ENCODE peak calls at places on chromosomes 4 and X, in eight cellular contexts. F is right lobe of liver, S is Peyer's patch, A is sigmoid colon, C is GM12891, R is spleen, X is uterus, Z is A549. I is an unnamed sample.

GRCh38 chr4:94036964-94037363 is 170.7 kb upstream of the SMARCAD1 start:
- DNase-seq in F (no peak), S (no peak), A (no peak), C (peak), R (no peak), X (no peak), Z (no peak), I (no peak)

GRCh38 chrX:66013195-66013816 is 26.6 kb downstream of the VSIG4 start:
- DNase-seq in F (no peak), S (peak), A (no peak), C (no peak), R (no peak), X (no peak), Z (no peak), I (no peak)

GRCh38 chr4:159547645-159548308 is 444.9 kb downstream of the RAPGEF2 start:
- DNase-seq in F (no peak), S (no peak), A (no peak), C (no peak), R (no peak), X (no peak), Z (no peak), I (no peak)

GRCh38 chr4:131054489-131055019 is 1958.6 kb downstream of the C4orf33 start:
- DNase-seq in F (no peak), S (no peak), A (no peak), C (no peak), R (no peak), X (no peak), Z (no peak), I (no peak)

GRCh38 chr4:141036786-141037185 is 96.5 kb downstream of the RNF150 start:
- DNase-seq in F (no peak), S (no peak), A (no peak), C (no peak), R (no peak), X (no peak), Z (no peak), I (no peak)

GRCh38 chrX:46686003-46686645 is 72.8 kb downstream of the SLC9A7 start:
- DNase-seq in F (no peak), S (no peak), A (no peak), C (no peak), R (no peak), X (peak), Z (no peak), I (no peak)

GRCh38 chr4:25787891-25788331 is 74.9 kb downstream of the SEL1L3 start:
- DNase-seq in F (peak), S (no peak), A (no peak), C (no peak), R (no peak), X (no peak), Z (no peak), I (no peak)

GRCh38 chr4:20181926-20182325 is 69.8 kb upstream of the SLIT2 start:
- DNase-seq in F (no peak), S (no peak), A (no peak), C (no peak), R (no peak), X (no peak), Z (no peak), I (no peak)

GRCh38 chr4:147088141-147088540 is 142.5 kb upstream of the TTC29 start:
- DNase-seq in F (no peak), S (no peak), A (no peak), C (no peak), R (no peak), X (no peak), Z (no peak), I (no peak)

GRCh38 chrX:21974011-21974385 is 33.5 kb downstream of the SMS start:
- DNase-seq in F (no peak), S (no peak), A (no peak), C (no peak), R (no peak), X (no peak), Z (no peak), I (no peak)

GRCh38 chr4:187103351-187103750 is 379.7 kb upstream of the FAT1 start:
- DNase-seq in F (no peak), S (no peak), A (no peak), C (no peak), R (no peak), X (no peak), Z (no peak), I (no peak)

GRCh38 chr4:39686997-39687396 is 10.9 kb upstream of the UBE2K start:
- DNase-seq in F (no peak), S (no peak), A (no peak), C (no peak), R (no peak), X (no peak), Z (no peak), I (no peak)

GRCh38 chr4:89306486-89307184 is 965 bp downstream of the GPRIN3 start:
- DNase-seq in F (no peak), S (no peak), A (no peak), C (no peak), R (no peak), X (no peak), Z (no peak), I (no peak)

GRCh38 chr4:95191537-95191936 is 357.2 kb downstream of the UNC5C start:
- DNase-seq in F (no peak), S (no peak), A (no peak), C (no peak), R (no peak), X (no peak), Z (no peak), I (no peak)

GRCh38 chr4:113141901-113142346 is 92.5 kb downstream of the ANK2 start:
- DNase-seq in F (no peak), S (no peak), A (no peak), C (no peak), R (no peak), X (no peak), Z (no peak), I (peak)

GRCh38 chrX:133633162-133633561 is 217.9 kb upstream of the GPC4 start:
- DNase-seq in F (no peak), S (no peak), A (no peak), C (no peak), R (no peak), X (no peak), Z (no peak), I (no peak)

GRCh38 chr4:184267673-184268573 is 50.2 kb upstream of the ENPP6 start:
- DNase-seq in F (peak), S (peak), A (no peak), C (no peak), R (peak), X (no peak), Z (peak), I (peak)

GRCh38 chr4:80058740-80059139 is 14.3 kb downstream of the ANTXR2 start:
- DNase-seq in F (no peak), S (peak), A (no peak), C (peak), R (no peak), X (no peak), Z (no peak), I (no peak)

GRCh38 chr4:6687947-6688878 is 5.5 kb upstream of the S100P start:
- DNase-seq in F (no peak), S (no peak), A (no peak), C (no peak), R (no peak), X (no peak), Z (no peak), I (no peak)

GRCh38 chr4:10721616-10722015 is 37.0 kb upstream of the CLNK start:
- DNase-seq in F (no peak), S (no peak), A (no peak), C (no peak), R (no peak), X (no peak), Z (no peak), I (no peak)

GRCh38 chrX:153226344-153227190 is 47.5 kb downstream of the MAGEA1 start:
- DNase-seq in F (no peak), S (no peak), A (no peak), C (no peak), R (no peak), X (peak), Z (no peak), I (peak)
- TF ChIP-seq POLR2A in F (no peak), S (no peak), A (no peak), C (no peak), R (no peak), X (no peak), Z (no peak), I (no peak)

DNA sequence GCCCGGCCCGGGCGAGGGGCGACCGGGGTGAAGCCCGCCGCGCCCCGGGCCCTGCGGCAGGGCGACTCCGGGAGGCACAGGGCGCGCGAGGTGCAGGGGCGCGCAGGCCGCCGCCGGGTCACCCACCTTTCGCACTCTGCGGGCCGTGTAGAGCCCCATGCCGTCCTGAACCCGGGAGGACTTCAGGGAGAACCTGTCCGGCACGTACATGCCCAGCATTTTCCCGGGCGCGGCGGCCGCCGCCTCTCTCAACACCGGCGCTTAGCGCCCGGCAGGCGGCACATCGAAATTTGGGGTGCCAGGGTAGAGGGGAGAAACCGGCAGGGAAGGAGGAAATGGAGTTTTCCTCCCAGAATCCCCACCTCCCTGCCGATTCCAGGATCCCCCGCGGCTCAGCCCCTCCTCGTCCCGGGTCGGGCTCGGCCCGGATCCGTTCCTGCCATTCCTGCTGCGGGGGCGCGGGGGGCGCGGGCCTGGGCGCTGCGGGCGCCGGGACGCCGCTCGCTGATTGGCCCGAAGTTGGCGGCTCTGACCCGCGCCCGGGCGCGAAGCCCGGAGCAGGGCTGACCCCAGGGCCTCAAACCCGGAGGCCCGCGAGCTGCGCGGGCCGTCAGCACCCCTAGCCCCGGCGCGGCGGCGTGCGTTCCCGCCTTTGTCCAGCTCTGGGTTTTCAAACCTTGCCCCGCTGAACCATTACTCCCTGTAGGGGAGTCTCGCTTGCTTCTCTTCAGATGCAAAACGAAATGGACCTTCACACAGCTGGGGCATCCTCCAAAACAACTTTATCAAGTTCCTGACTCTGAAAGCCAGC is at the start of gene PRDM5:
- DNase-seq in F (peak), S (no peak), A (peak), C (peak), R (peak), X (peak), Z (peak), I (peak)
- TF ChIP-seq POLR2A in F (no peak), S (no peak), A (no peak), C (no peak), R (no peak), X (peak), Z (no peak), I (peak)

GRCh38 chr4:59062970-59063369 is 1952.8 kb upstream of the IGFBP7 start:
- DNase-seq in F (no peak), S (no peak), A (no peak), C (no peak), R (no peak), X (no peak), Z (no peak), I (no peak)
- TF ChIP-seq POLR2A in F (no peak), S (no peak), A (no peak), C (no peak), R (no peak), X (no peak), Z (no peak), I (no peak)

GRCh38 chrX:1391707-1392375 is at the start of gene SLC25A6:
- DNase-seq in F (peak), S (peak), A (peak), C (peak), R (peak), X (peak), Z (peak), I (peak)
- TF ChIP-seq POLR2A in F (peak), S (peak), A (peak), C (peak), R (peak), X (peak), Z (no peak), I (peak)

DNA sequence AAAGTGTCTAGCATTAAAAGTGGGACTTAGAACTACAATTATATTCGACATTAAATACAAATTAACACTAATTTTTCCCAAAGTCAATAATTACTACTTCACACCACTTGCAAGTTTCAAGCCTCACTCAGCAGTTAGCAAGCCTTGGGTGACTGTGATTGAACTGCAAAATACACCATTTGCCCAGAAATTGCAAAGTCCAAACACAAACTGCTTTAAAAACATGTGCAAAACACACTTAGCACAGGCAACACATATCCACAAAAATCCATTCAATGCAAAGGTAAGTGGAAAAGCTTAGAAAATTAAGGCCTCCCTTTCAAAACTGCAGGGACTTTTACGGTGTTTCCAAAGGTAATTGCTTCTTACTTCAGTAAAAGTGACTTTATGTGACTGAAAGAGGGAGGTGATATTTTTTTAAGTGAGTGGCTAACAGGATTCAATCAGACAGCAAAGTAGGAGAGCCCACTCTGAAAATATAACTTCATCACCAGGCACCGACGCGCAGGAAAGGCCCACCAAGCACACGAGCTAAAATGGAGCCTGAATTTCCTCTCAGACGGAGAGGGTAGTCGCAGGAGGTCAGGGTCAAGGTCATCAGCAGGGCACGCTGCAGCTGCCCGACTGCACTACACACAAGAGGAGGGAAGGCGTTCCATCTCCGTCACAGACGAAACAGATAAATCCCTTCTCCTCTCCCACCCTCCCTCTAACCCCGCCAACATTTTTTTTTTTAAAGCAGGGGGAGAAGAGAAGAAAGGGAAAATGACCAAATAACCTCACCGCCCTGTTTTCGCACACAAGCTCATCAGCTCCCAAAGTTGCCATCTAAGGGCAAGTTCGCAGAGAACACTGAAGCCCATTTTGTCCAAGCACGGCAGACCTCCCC is 3.1 kb downstream of the ZNF827 start:
- DNase-seq in F (no peak), S (peak), A (no peak), C (no peak), R (no peak), X (peak), Z (no peak), I (no peak)
- TF ChIP-seq POLR2A in F (no peak), S (no peak), A (no peak), C (peak), R (no peak), X (no peak), Z (no peak), I (peak)

GRCh38 chrX:19342331-19342906 is 1.3 kb upstream of the PDHA1 start:
- DNase-seq in F (no peak), S (no peak), A (no peak), C (no peak), R (no peak), X (no peak), Z (no peak), I (no peak)

GRCh38 chrX:19343085-19343461 is 654 bp upstream of the PDHA1 start:
- DNase-seq in F (no peak), S (no peak), A (no peak), C (no peak), R (no peak), X (no peak), Z (no peak), I (no peak)

GRCh38 chrX:19344661-19345060 is 934 bp downstream of the PDHA1 start:
- DNase-seq in F (no peak), S (no peak), A (no peak), C (no peak), R (no peak), X (no peak), Z (no peak), I (no peak)

GRCh38 chrX:19344207-19344534 is 444 bp downstream of the PDHA1 start:
- DNase-seq in F (no peak), S (no peak), A (no peak), C (no peak), R (no peak), X (no peak), Z (no peak), I (no peak)

DNA sequence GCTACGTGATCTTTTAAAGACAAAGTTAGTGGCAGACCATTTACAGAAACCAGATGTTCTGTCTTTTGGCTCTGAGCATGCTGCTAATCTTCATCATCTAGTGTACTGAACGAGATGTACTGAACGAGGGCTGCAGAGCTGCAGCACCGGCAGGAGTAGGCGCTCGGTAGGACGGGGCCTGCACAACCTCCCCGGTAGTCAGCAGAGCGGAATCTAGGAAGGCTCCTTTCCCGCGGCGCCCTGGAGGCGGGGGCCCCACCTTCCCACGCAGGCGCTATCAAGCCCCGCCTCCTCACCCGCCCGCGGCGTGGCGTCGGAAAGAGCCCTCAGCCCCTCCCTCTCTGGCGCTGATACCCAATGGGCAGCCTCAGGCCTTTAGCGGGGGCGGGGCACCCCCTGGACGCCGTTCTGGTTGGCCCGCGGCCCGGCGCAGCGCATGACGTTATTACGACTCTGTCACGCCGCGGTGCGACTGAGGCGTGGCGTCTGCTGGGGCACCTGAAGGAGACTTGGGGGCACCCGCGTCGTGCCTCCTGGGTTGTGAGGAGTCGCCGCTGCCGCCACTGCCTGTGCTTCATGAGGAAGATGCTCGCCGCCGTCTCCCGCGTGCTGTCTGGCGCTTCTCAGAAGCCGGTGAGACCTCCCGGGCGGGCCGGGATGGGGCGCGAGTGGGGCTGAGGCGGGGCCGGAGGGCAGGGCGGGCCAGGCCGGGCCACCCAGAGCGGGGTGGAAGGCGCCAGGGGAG is at the start of gene PDHA1:
- DNase-seq in F (peak), S (peak), A (peak), C (peak), R (peak), X (peak), Z (peak), I (peak)
- TF ChIP-seq POLR2A in F (peak), S (peak), A (peak), C (no peak), R (peak), X (peak), Z (peak), I (peak)

DNA sequence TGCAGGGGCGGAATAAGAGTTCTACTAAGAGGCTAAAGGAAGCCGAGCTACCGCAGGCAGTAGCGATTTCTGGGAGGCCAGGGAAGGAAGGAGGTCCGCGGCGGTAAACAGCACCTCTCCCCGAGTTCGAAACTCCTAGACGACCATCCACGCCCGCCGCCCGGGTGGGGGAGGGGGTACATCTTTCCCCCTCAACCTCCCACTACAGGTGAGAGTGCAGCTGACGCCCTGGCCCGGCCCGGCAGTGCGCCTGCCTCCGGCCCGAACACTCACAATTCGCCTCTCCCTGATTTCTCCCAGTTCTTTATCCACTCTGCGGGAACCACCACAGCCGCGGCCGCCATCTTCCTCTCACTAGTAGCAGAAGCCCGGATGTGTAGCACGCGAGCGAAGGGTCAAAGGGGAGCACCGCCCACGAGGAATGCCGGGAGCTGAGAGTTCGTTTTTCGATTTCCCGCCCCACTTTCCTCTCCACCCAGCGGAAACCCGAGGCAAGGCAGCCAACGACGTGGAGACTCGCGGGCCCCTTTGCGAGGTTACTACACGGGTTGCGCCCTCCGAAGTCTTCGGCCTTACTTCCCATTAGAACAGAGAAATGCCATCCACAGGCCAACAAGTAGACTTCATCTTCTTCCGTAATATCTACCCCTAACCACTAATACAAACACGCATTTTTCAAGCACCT is at the start of gene THOC2:
- DNase-seq in F (peak), S (peak), A (peak), C (peak), R (peak), X (peak), Z (peak), I (peak)
- TF ChIP-seq POLR2A in F (peak), S (peak), A (peak), C (no peak), R (no peak), X (peak), Z (peak), I (peak)